ENCODE peak calls at places on chromosomes 16 and 17, in four cellular contexts. T is ascending aorta, I is NCI-H510A, R is mucosa of descending colon. A is an unnamed sample.

GRCh38 chr17:522912-523311 is 170.3 kb upstream of the RPH3AL start:
- DNase-seq in T (no peak), I (no peak), R (no peak), A (no peak)

GRCh38 chr17:29613371-29613837 is 9.3 kb downstream of the CORO6 start:
- DNase-seq in T (peak; percentile 96), I (no peak), R (peak; percentile 98), A (no peak)

GRCh38 chr16:65658339-65659275 is 536.7 kb upstream of the CDH11 start:
- DNase-seq in T (no peak), I (no peak), R (no peak), A (no peak)

GRCh38 chr17:16922386-16923096 is 49.4 kb downstream of the TNFRSF13B start:
- DNase-seq in T (no peak), I (no peak), R (peak; percentile 21), A (no peak)

GRCh38 chr17:34146440-34147043 is 108.5 kb upstream of the CCL2 start:
- DNase-seq in T (no peak), I (no peak), R (peak; percentile 81), A (no peak)

GRCh38 chr16:14307059-14307531 is 236.0 kb downstream of the MRTFB start:
- DNase-seq in T (no peak), I (no peak), R (no peak), A (no peak)

GRCh38 chr17:38656959-38657823 is 17.6 kb downstream of the EPOP start:
- DNase-seq in T (no peak), I (no peak), R (peak; percentile 25), A (no peak)

GRCh38 chr17:36550491-36551417 is 6.0 kb downstream of the GGNBP2 start:
- DNase-seq in T (no peak), I (no peak), R (no peak), A (no peak)

GRCh38 chr17:58333396-58334207 is 5.0 kb upstream of the TSPOAP1 start:
- DNase-seq in T (no peak), I (no peak), R (no peak), A (no peak)

GRCh38 chr17:57243171-57243622 is 13.1 kb upstream of the MSI2 start:
- DNase-seq in T (peak; percentile 81), I (peak; percentile 37), R (peak; percentile 79), A (no peak)

GRCh38 chr17:70483624-70484023 is 314.3 kb downstream of the KCNJ2 start:
- DNase-seq in T (no peak), I (no peak), R (no peak), A (no peak)

GRCh38 chr17:14871921-14872320 is 393.2 kb downstream of the PMP22 start:
- DNase-seq in T (no peak), I (no peak), R (no peak), A (no peak)

GRCh38 chr17:4249452-4250029 is 14.2 kb downstream of the ANKFY1 start:
- DNase-seq in T (no peak), I (peak; percentile 4), R (no peak), A (no peak)

GRCh38 chr17:3911271-3912053 is 4.8 kb downstream of the P2RX1 start:
- DNase-seq in T (no peak), I (no peak), R (peak; percentile 53), A (no peak)

GRCh38 chr16:20949660-20950059 is 49.1 kb downstream of the LYRM1 start:
- DNase-seq in T (no peak), I (no peak), R (peak; percentile 26), A (no peak)

GRCh38 chr17:10737168-10737622 is 7.4 kb upstream of the TMEM220 start:
- DNase-seq in T (peak; percentile 82), I (no peak), R (peak; percentile 88), A (no peak)

GRCh38 chr17:56676807-56677206 is 83.3 kb downstream of the NOG start:
- DNase-seq in T (no peak), I (no peak), R (no peak), A (no peak)

GRCh38 chr17:4074831-4075495 is 67.9 kb downstream of the ZZEF1 start:
- DNase-seq in T (no peak), I (peak; percentile 11), R (no peak), A (no peak)

GRCh38 chr17:7029659-7030058 is 6.2 kb upstream of the SLC16A13 start:
- DNase-seq in T (no peak), I (no peak), R (no peak), A (no peak)

GRCh38 chr17:28657756-28658155 is 4.0 kb downstream of the SDF2 start:
- DNase-seq in T (no peak), I (no peak), R (no peak), A (no peak)

GRCh38 chr16:28042856-28043255 is 20.7 kb downstream of the GSG1L start:
- DNase-seq in T (no peak), I (no peak), R (no peak), A (no peak)

GRCh38 chr17:17913695-17914332 is 58.4 kb downstream of the TOM1L2 start:
- DNase-seq in T (peak; percentile 75), I (peak; percentile 96), R (peak; percentile 86), A (no peak)

GRCh38 chr17:1898332-1898731 is 68.5 kb downstream of the RPA1 start:
- DNase-seq in T (no peak), I (no peak), R (no peak), A (no peak)

GRCh38 chr16:81767987-81768592 is 11.0 kb upstream of the PLCG2 start:
- DNase-seq in T (no peak), I (no peak), R (peak; percentile 34), A (no peak)

GRCh38 chr17:8159032-8159400 is 3.7 kb downstream of the VAMP2 start:
- DNase-seq in T (no peak), I (no peak), R (no peak), A (no peak)

GRCh38 chr17:8935194-8935593 is 30.3 kb downstream of the PIK3R5 start:
- DNase-seq in T (no peak), I (no peak), R (no peak), A (no peak)

A was measured in cerebellar nuclear complex.